ENCODE peak calls at places on chromosomes 5 and 9, in ten cellular contexts. One of them, this sample, is unnamed. For H3K4me1, the result is how much of the 10 kb centered on the place peaks cover.

GRCh38 chr5:144368556-144368955 is 197.9 kb downstream of the KCTD16 start:
- DNase-seq in heart left ventricle: no peak
- DNase-seq in tibial nerve: no peak
- DNase-seq in GM12878: no peak
- DNase-seq in heart right ventricle: no peak
- DNase-seq in left lung: no peak
- DNase-seq in neural progenitor cell: no peak
- DNase-seq in prostate gland: no peak
- DNase-seq in CD8-positive, alpha-beta T cell: no peak
- DNase-seq in uterus: no peak
- DNase-seq in this sample: no peak

GRCh38 chr9:93254806-93255519 is 71.0 kb downstream of the WNK2 start:
- DNase-seq in heart left ventricle: no peak
- DNase-seq in uterus: no peak
- DNase-seq in GM12878: no peak
- DNase-seq in tibial nerve: peak
- DNase-seq in prostate gland: no peak
- DNase-seq in CD8-positive, alpha-beta T cell: no peak
- DNase-seq in neural progenitor cell: no peak
- DNase-seq in left lung: peak
- DNase-seq in heart right ventricle: no peak
- DNase-seq in this sample: no peak

GRCh38 chr9:71854811-71855210 is 56.2 kb downstream of the ABHD17B start:
- DNase-seq in heart right ventricle: no peak
- DNase-seq in tibial nerve: no peak
- DNase-seq in heart left ventricle: no peak
- DNase-seq in prostate gland: no peak
- DNase-seq in GM12878: no peak
- DNase-seq in neural progenitor cell: no peak
- DNase-seq in uterus: no peak
- DNase-seq in left lung: no peak
- DNase-seq in CD8-positive, alpha-beta T cell: no peak
- DNase-seq in this sample: no peak

GRCh38 chr9:21455320-21455719 is 15.1 kb downstream of the IFNA1 start:
- DNase-seq in neural progenitor cell: peak
- DNase-seq in left lung: no peak
- DNase-seq in heart left ventricle: no peak
- DNase-seq in CD8-positive, alpha-beta T cell: no peak
- DNase-seq in GM12878: no peak
- DNase-seq in heart right ventricle: no peak
- DNase-seq in uterus: no peak
- DNase-seq in tibial nerve: no peak
- DNase-seq in prostate gland: peak
- DNase-seq in this sample: no peak

GRCh38 chr5:151772868-151773561 is 1.3 kb downstream of the G3BP1 start:
- DNase-seq in GM12878: no peak
- DNase-seq in prostate gland: no peak
- DNase-seq in heart right ventricle: no peak
- DNase-seq in uterus: no peak
- DNase-seq in neural progenitor cell: no peak
- DNase-seq in left lung: no peak
- DNase-seq in CD8-positive, alpha-beta T cell: no peak
- DNase-seq in tibial nerve: no peak
- DNase-seq in heart left ventricle: no peak
- DNase-seq in this sample: no peak

GRCh38 chr5:122180146-122180712 is 50.9 kb downstream of the ZNF474 start:
- DNase-seq in left lung: no peak
- DNase-seq in neural progenitor cell: no peak
- DNase-seq in prostate gland: no peak
- DNase-seq in CD8-positive, alpha-beta T cell: no peak
- DNase-seq in tibial nerve: no peak
- DNase-seq in heart right ventricle: no peak
- DNase-seq in GM12878: no peak
- DNase-seq in heart left ventricle: no peak
- DNase-seq in uterus: no peak
- DNase-seq in this sample: no peak

GRCh38 chr9:108562176-108562575 is 293.6 kb downstream of the ACTL7B start:
- DNase-seq in CD8-positive, alpha-beta T cell: no peak
- DNase-seq in tibial nerve: no peak
- DNase-seq in uterus: no peak
- DNase-seq in heart left ventricle: no peak
- DNase-seq in GM12878: no peak
- DNase-seq in left lung: no peak
- DNase-seq in prostate gland: no peak
- DNase-seq in heart right ventricle: no peak
- DNase-seq in neural progenitor cell: no peak
- DNase-seq in this sample: no peak

GRCh38 chr9:38417003-38417965 is 7.0 kb downstream of the IGFBPL1 start:
- DNase-seq in neural progenitor cell: peak
- DNase-seq in CD8-positive, alpha-beta T cell: no peak
- DNase-seq in tibial nerve: no peak
- DNase-seq in heart right ventricle: no peak
- DNase-seq in heart left ventricle: no peak
- DNase-seq in uterus: no peak
- DNase-seq in GM12878: no peak
- DNase-seq in prostate gland: no peak
- DNase-seq in left lung: no peak
- DNase-seq in this sample: no peak

GRCh38 chr5:39132792-39133191 is 58.6 kb upstream of the RICTOR start:
- DNase-seq in tibial nerve: no peak
- DNase-seq in heart left ventricle: no peak
- DNase-seq in prostate gland: no peak
- DNase-seq in neural progenitor cell: no peak
- DNase-seq in GM12878: no peak
- DNase-seq in uterus: no peak
- DNase-seq in heart right ventricle: no peak
- DNase-seq in left lung: no peak
- DNase-seq in CD8-positive, alpha-beta T cell: no peak
- DNase-seq in this sample: no peak

GRCh38 chr5:36239370-36240293 is 2.1 kb downstream of the NADK2 start:
- DNase-seq in prostate gland: no peak
- DNase-seq in heart right ventricle: no peak
- DNase-seq in heart left ventricle: no peak
- DNase-seq in GM12878: no peak
- DNase-seq in tibial nerve: no peak
- DNase-seq in CD8-positive, alpha-beta T cell: no peak
- DNase-seq in left lung: no peak
- DNase-seq in uterus: no peak
- DNase-seq in neural progenitor cell: no peak
- DNase-seq in this sample: no peak

GRCh38 chr9:98118640-98119601 is at the start of gene TRIM14:
- DNase-seq in heart right ventricle: peak
- DNase-seq in neural progenitor cell: peak
- DNase-seq in CD8-positive, alpha-beta T cell: peak
- DNase-seq in tibial nerve: peak
- DNase-seq in GM12878: no peak
- DNase-seq in prostate gland: peak
- DNase-seq in left lung: peak
- DNase-seq in uterus: peak
- DNase-seq in heart left ventricle: peak
- DNase-seq in this sample: no peak

GRCh38 chr9:98124637-98125426 is 5.8 kb upstream of the TRIM14 start:
- DNase-seq in prostate gland: no peak
- DNase-seq in heart left ventricle: no peak
- DNase-seq in neural progenitor cell: no peak
- DNase-seq in uterus: no peak
- DNase-seq in GM12878: no peak
- DNase-seq in CD8-positive, alpha-beta T cell: no peak
- DNase-seq in left lung: no peak
- DNase-seq in tibial nerve: no peak
- DNase-seq in heart right ventricle: no peak
- DNase-seq in this sample: no peak

GRCh38 chr9:98117984-98118639 is 910 bp downstream of the TRIM14 start:
- DNase-seq in tibial nerve: no peak
- DNase-seq in heart left ventricle: no peak
- DNase-seq in GM12878: no peak
- DNase-seq in left lung: no peak
- DNase-seq in CD8-positive, alpha-beta T cell: peak
- DNase-seq in uterus: no peak
- DNase-seq in prostate gland: peak
- DNase-seq in heart right ventricle: no peak
- DNase-seq in neural progenitor cell: peak
- DNase-seq in this sample: no peak

GRCh38 chr9:98120476-98120875 is 1.5 kb upstream of the TRIM14 start:
- DNase-seq in heart left ventricle: no peak
- DNase-seq in CD8-positive, alpha-beta T cell: no peak
- DNase-seq in uterus: no peak
- DNase-seq in prostate gland: no peak
- DNase-seq in left lung: no peak
- DNase-seq in heart right ventricle: no peak
- DNase-seq in neural progenitor cell: no peak
- DNase-seq in GM12878: no peak
- DNase-seq in tibial nerve: no peak
- DNase-seq in this sample: no peak

DNA sequence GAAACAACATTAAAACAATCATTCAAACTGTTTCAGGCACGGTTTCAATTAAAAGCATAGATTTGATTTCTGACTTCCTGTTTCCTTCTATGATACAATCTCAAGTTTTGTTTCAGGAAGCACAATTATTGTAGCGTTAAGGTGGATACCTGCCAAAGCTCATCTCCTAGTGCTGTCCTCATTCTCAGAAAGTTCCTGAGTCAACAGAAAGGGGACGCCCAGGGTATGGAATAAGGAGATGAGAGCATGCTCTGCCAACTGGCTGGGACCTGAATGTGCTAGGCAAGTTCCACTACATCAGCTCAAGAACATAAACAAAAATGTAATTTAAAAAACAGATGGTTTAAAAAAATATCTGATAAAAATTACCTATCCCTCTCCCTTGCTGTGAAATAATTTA is 2.1 kb upstream of the TRIM14 start:
- DNase-seq in GM12878: no peak
- DNase-seq in tibial nerve: no peak
- DNase-seq in left lung: no peak
- DNase-seq in uterus: peak
- DNase-seq in prostate gland: peak
- DNase-seq in heart right ventricle: no peak
- DNase-seq in neural progenitor cell: no peak
- DNase-seq in CD8-positive, alpha-beta T cell: no peak
- DNase-seq in heart left ventricle: no peak
- DNase-seq in this sample: no peak
- TF ChIP-seq CTCF in GM12878: no peak
- TF ChIP-seq CTCF in tibial nerve: no peak
- TF ChIP-seq CTCF in left lung: no peak
- TF ChIP-seq CTCF in uterus: no peak
- TF ChIP-seq CTCF in prostate gland: peak
- TF ChIP-seq CTCF in heart right ventricle: no peak
- TF ChIP-seq CTCF in neural progenitor cell: no peak
- TF ChIP-seq CTCF in CD8-positive, alpha-beta T cell: no peak
- TF ChIP-seq CTCF in heart left ventricle: no peak
- TF ChIP-seq CTCF in this sample: no peak

GRCh38 chr5:76483433-76483832 is 80.3 kb downstream of the IQGAP2 start:
- DNase-seq in prostate gland: no peak
- DNase-seq in left lung: no peak
- DNase-seq in neural progenitor cell: no peak
- DNase-seq in heart left ventricle: no peak
- DNase-seq in uterus: no peak
- DNase-seq in tibial nerve: no peak
- DNase-seq in CD8-positive, alpha-beta T cell: no peak
- DNase-seq in heart right ventricle: no peak
- DNase-seq in GM12878: no peak
- DNase-seq in this sample: no peak
- H3K4me1 ChIP-seq in prostate gland: under half
- H3K4me1 ChIP-seq in left lung: under half
- H3K4me1 ChIP-seq in neural progenitor cell: under half
- H3K4me1 ChIP-seq in heart left ventricle: under half
- H3K4me1 ChIP-seq in uterus: under half
- H3K4me1 ChIP-seq in tibial nerve: under half
- H3K4me1 ChIP-seq in CD8-positive, alpha-beta T cell: under half
- H3K4me1 ChIP-seq in heart right ventricle: under half
- H3K4me1 ChIP-seq in GM12878: under half
- H3K4me1 ChIP-seq in this sample: under half

DNA sequence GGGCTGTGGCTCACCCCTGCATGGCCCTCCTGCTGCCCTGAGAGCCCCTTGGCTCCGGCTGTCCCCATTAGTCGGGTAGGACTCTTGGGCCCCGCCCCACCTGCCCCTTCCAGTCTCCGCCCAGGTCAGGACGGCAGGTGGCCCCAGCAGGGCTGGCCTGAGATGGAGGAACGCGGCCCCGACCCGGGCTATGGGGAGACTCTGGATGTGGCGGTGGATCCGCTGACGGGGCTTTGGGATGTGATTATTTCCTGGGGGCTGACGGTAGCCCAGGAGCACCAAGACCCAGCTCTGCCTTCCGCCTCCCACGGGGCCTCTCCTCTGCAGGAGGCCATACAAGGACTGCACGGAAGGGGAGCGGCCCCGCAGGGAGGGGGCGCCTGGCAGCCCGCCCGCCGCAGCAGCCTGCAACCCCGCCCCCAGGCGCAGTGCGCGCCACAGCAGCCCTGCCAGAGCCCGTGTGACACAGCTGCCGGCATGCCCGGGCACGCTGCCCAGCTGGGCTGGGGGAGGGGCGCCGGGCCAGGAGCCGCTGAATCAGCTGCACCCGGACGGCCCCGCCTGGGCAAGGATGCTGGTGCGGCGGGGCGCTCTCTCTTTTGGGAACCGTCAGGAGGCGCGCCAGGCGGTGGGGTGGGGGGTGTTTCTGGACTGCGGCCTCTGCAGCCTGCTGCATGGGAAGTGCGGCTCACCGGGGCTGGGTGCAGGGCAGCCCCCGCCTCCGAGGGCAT is 9.2 kb downstream of the TMEM250 start:
- DNase-seq in neural progenitor cell: peak
- DNase-seq in prostate gland: peak
- DNase-seq in heart left ventricle: peak
- DNase-seq in uterus: peak
- DNase-seq in tibial nerve: peak
- DNase-seq in left lung: peak
- DNase-seq in GM12878: peak
- DNase-seq in heart right ventricle: peak
- DNase-seq in CD8-positive, alpha-beta T cell: peak
- DNase-seq in this sample: peak
- TF ChIP-seq CTCF in neural progenitor cell: no peak
- TF ChIP-seq CTCF in prostate gland: peak
- TF ChIP-seq CTCF in heart left ventricle: no peak
- TF ChIP-seq CTCF in uterus: no peak
- TF ChIP-seq CTCF in tibial nerve: peak
- TF ChIP-seq CTCF in left lung: no peak
- TF ChIP-seq CTCF in GM12878: peak
- TF ChIP-seq CTCF in heart right ventricle: no peak
- TF ChIP-seq CTCF in CD8-positive, alpha-beta T cell: no peak
- TF ChIP-seq CTCF in this sample: peak

DNA sequence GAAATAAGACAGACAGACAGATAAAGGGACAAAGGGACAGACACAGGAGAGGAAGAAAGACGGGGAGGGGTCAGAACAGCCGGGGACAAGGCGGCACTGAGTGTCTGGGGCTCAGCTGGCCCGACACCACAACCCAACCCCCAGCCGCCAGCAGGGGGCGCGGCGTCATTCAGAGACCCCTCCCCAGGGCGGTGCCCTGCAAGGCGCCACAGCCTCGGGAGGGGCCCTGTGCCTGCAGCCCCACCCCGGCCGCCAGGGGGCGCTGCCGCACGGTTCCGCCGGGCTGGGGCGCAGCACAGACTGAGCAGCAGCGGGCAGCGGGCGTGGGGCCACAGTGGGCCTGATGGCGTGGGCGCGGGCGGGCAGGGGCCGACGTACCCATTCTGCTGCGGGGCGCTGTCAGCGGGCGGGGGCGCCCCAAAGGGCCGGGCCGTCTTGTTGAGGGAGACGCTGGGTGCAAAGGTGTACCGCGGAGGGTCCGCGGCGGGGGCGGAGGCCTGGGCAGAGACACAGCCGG is 5.9 kb downstream of the PDLIM7 start:
- DNase-seq in prostate gland: no peak
- DNase-seq in left lung: no peak
- DNase-seq in CD8-positive, alpha-beta T cell: no peak
- DNase-seq in tibial nerve: no peak
- DNase-seq in heart right ventricle: no peak
- DNase-seq in heart left ventricle: no peak
- DNase-seq in GM12878: no peak
- DNase-seq in uterus: peak
- DNase-seq in neural progenitor cell: peak
- DNase-seq in this sample: no peak
- H3K4me1 ChIP-seq in prostate gland: under half
- H3K4me1 ChIP-seq in left lung: half or more
- H3K4me1 ChIP-seq in CD8-positive, alpha-beta T cell: under half
- H3K4me1 ChIP-seq in tibial nerve: under half
- H3K4me1 ChIP-seq in heart right ventricle: under half
- H3K4me1 ChIP-seq in heart left ventricle: under half
- H3K4me1 ChIP-seq in GM12878: under half
- H3K4me1 ChIP-seq in uterus: under half
- H3K4me1 ChIP-seq in neural progenitor cell: under half
- H3K4me1 ChIP-seq in this sample: half or more

This sample was measured in thoracic aorta.